ENCODE peak calls at places on chromosomes 1 and 21, in nine cellular contexts. P, S, H, T, B, M, O, C and W are unnamed samples.

GRCh38 chr1:186819140-186819539 is 9.6 kb upstream of the PLA2G4A start:
- DNase-seq in S (peak; percentile 82), B (no peak), P (no peak), O (no peak), C (no peak), T (no peak), M (no peak), H (no peak), W (no peak)

GRCh38 chr1:3399732-3400131 is 54.7 kb upstream of the ARHGEF16 start:
- DNase-seq in O (no peak), T (no peak), B (no peak), H (no peak), S (peak; percentile 26), M (no peak), C (no peak), P (no peak), W (no peak)

GRCh38 chr1:156807627-156808026 is 9.0 kb downstream of the SH2D2A start:
- DNase-seq in C (no peak), H (no peak), P (no peak), M (no peak), T (no peak), B (no peak), O (no peak), S (no peak), W (peak; percentile 68)

GRCh38 chr1:102174259-102174863 is 177.6 kb upstream of the OLFM3 start:
- DNase-seq in P (peak; percentile 9), H (no peak), M (no peak), T (no peak), B (no peak), C (no peak), O (no peak), S (no peak), W (no peak)

GRCh38 chr21:31566061-31566460 is 93.4 kb upstream of the SOD1 start:
- DNase-seq in B (no peak), P (peak; percentile 30), S (no peak), M (no peak), H (no peak), O (no peak), T (no peak), C (no peak), W (no peak)

GRCh38 chr1:111833334-111833733 is 77.6 kb downstream of the DDX20 start:
- DNase-seq in O (no peak), C (no peak), H (no peak), P (peak; percentile 74), S (peak; percentile 2), M (no peak), T (no peak), B (no peak), W (no peak)

GRCh38 chr1:116873680-116874271 is 35.9 kb upstream of the PTGFRN start:
- DNase-seq in P (no peak), M (no peak), T (peak; percentile 21), O (no peak), H (no peak), S (no peak), C (no peak), B (no peak), W (no peak)

GRCh38 chr1:96969656-96970163 is 248.1 kb downstream of the PTBP2 start:
- DNase-seq in B (no peak), C (no peak), O (no peak), M (no peak), H (no peak), T (no peak), P (no peak), S (no peak), W (no peak)

GRCh38 chr1:198001776-198002408 is 84.7 kb downstream of the LHX9 start:
- DNase-seq in S (peak; percentile 42), B (no peak), C (no peak), O (no peak), M (no peak), T (no peak), P (no peak), H (no peak), W (no peak)

GRCh38 chr1:92998829-92999228 is 37.6 kb upstream of the DIPK1A start:
- DNase-seq in C (no peak), T (no peak), S (no peak), M (no peak), P (no peak), H (no peak), O (no peak), B (no peak), W (no peak)

GRCh38 chr1:87151500-87152421 is 176.9 kb upstream of the LMO4 start:
- DNase-seq in T (peak; percentile 47), B (no peak), S (peak; percentile 66), H (no peak), P (peak; percentile 92), O (peak; percentile 35), M (peak; percentile 88), C (no peak), W (peak; percentile 67)

GRCh38 chr1:110874303-110875215 is 1.6 kb downstream of the CD53 start:
- DNase-seq in M (no peak), P (no peak), C (no peak), H (no peak), S (no peak), B (no peak), O (no peak), T (no peak), W (no peak)

GRCh38 chr1:24941566-24941965 is 11.5 kb upstream of the RUNX3 start:
- DNase-seq in H (no peak), S (no peak), O (no peak), P (no peak), T (no peak), M (no peak), C (no peak), B (no peak), W (no peak)